ENCODE peak calls at places on chromosome 11, in six cellular contexts. One of them, this sample, is unnamed.

GRCh38 chr11:59801981-59802638 is 8.5 kb downstream of the MRPL16 start:
- DNase-seq in activated CD4-positive, alpha-beta T cell treated with anti-CD3 and anti-CD28 coated beads for 4 hours: no peak
- DNase-seq in GM03348: peak; percentile 42
- DNase-seq in HCT116: no peak
- DNase-seq in stomach: no peak
- DNase-seq in dermis blood vessel endothelial cell: peak; percentile 87
- DNase-seq in this sample: no peak

GRCh38 chr11:57275582-57275981 is 38.5 kb upstream of the APLNR start:
- DNase-seq in activated CD4-positive, alpha-beta T cell treated with anti-CD3 and anti-CD28 coated beads for 4 hours: no peak
- DNase-seq in GM03348: no peak
- DNase-seq in HCT116: no peak
- DNase-seq in stomach: no peak
- DNase-seq in dermis blood vessel endothelial cell: peak; percentile 86
- DNase-seq in this sample: no peak

GRCh38 chr11:75261474-75261847 is 20.9 kb downstream of the TPBGL start:
- DNase-seq in activated CD4-positive, alpha-beta T cell treated with anti-CD3 and anti-CD28 coated beads for 4 hours: no peak
- DNase-seq in GM03348: no peak
- DNase-seq in HCT116: no peak
- DNase-seq in stomach: no peak
- DNase-seq in dermis blood vessel endothelial cell: peak; percentile 20
- DNase-seq in this sample: no peak

GRCh38 chr11:128573674-128574073 is 13.7 kb downstream of the ETS1 start:
- DNase-seq in activated CD4-positive, alpha-beta T cell treated with anti-CD3 and anti-CD28 coated beads for 4 hours: no peak
- DNase-seq in GM03348: no peak
- DNase-seq in HCT116: no peak
- DNase-seq in stomach: no peak
- DNase-seq in dermis blood vessel endothelial cell: no peak
- DNase-seq in this sample: no peak

GRCh38 chr11:40337118-40337517 is 1122.3 kb downstream of the LRRC4C start:
- DNase-seq in activated CD4-positive, alpha-beta T cell treated with anti-CD3 and anti-CD28 coated beads for 4 hours: no peak
- DNase-seq in GM03348: peak; percentile 5
- DNase-seq in HCT116: no peak
- DNase-seq in stomach: no peak
- DNase-seq in dermis blood vessel endothelial cell: peak; percentile 1
- DNase-seq in this sample: no peak

GRCh38 chr11:73409431-73409830 is 33.2 kb downstream of the RELT start:
- DNase-seq in activated CD4-positive, alpha-beta T cell treated with anti-CD3 and anti-CD28 coated beads for 4 hours: no peak
- DNase-seq in GM03348: no peak
- DNase-seq in HCT116: no peak
- DNase-seq in stomach: no peak
- DNase-seq in dermis blood vessel endothelial cell: no peak
- DNase-seq in this sample: no peak

GRCh38 chr11:23497040-23497439 is 636.8 kb upstream of the CCDC179 start:
- DNase-seq in activated CD4-positive, alpha-beta T cell treated with anti-CD3 and anti-CD28 coated beads for 4 hours: no peak
- DNase-seq in GM03348: no peak
- DNase-seq in HCT116: no peak
- DNase-seq in stomach: no peak
- DNase-seq in dermis blood vessel endothelial cell: no peak
- DNase-seq in this sample: no peak

GRCh38 chr11:44366741-44367140 is 56.8 kb upstream of the ALX4 start:
- DNase-seq in activated CD4-positive, alpha-beta T cell treated with anti-CD3 and anti-CD28 coated beads for 4 hours: no peak
- DNase-seq in GM03348: no peak
- DNase-seq in HCT116: no peak
- DNase-seq in stomach: no peak
- DNase-seq in dermis blood vessel endothelial cell: no peak
- DNase-seq in this sample: no peak

GRCh38 chr11:69440876-69441275 is 40.6 kb upstream of the LINC01488 start:
- DNase-seq in activated CD4-positive, alpha-beta T cell treated with anti-CD3 and anti-CD28 coated beads for 4 hours: no peak
- DNase-seq in GM03348: no peak
- DNase-seq in HCT116: no peak
- DNase-seq in stomach: no peak
- DNase-seq in dermis blood vessel endothelial cell: no peak
- DNase-seq in this sample: no peak

This sample was measured in stimulated activated CD4-positive, alpha-beta T cell treated with anti-CD3 and anti-CD28 coated beads, Interleukin-15, amount 100 ng/mL, for 24 hours.